ENCODE peak calls at places on chromosome 17, in six cellular contexts. K, A, T, P, I and B are unnamed samples.

GRCh38 chr17:76696763-76697701 is 13.7 kb downstream of the MXRA7 start:
- DNase-seq in I (peak), K (no peak), P (no peak), A (no peak), T (peak), B (no peak)

GRCh38 chr17:76547183-76547641 is 7.4 kb downstream of the PRCD start:
- DNase-seq in K (peak), A (peak), I (no peak), T (peak), P (peak), B (peak)

GRCh38 chr17:43908111-43908721 is 880 bp upstream of the MPP2 start:
- DNase-seq in T (peak), A (peak), I (no peak), P (peak), K (peak), B (peak)

GRCh38 chr17:60160829-60161501 is 11.2 kb downstream of the CA4 start:
- DNase-seq in K (no peak), A (no peak), T (no peak), P (no peak), I (no peak), B (no peak)

GRCh38 chr17:1511756-1512321 is 4.6 kb downstream of the INPP5K start:
- DNase-seq in T (peak), I (no peak), K (peak), P (peak), A (no peak), B (no peak)

GRCh38 chr17:72606656-72607055 is 485.8 kb downstream of the SLC39A11 start:
- DNase-seq in K (no peak), P (no peak), I (no peak), T (no peak), A (no peak), B (no peak)

GRCh38 chr17:79047923-79048825 is 24.2 kb downstream of the C1QTNF1 start:
- DNase-seq in T (no peak), A (no peak), P (no peak), I (no peak), K (peak), B (no peak)

GRCh38 chr17:38877130-38877851 is 7.4 kb downstream of the LASP1 start:
- DNase-seq in K (peak), A (peak), I (no peak), T (no peak), P (no peak), B (no peak)

GRCh38 chr17:8894673-8895578 is 27.5 kb upstream of the PIK3R6 start:
- DNase-seq in P (peak), K (peak), T (peak), A (peak), I (peak), B (peak)

GRCh38 chr17:76834889-76835288 is 33.3 kb upstream of the MGAT5B start:
- DNase-seq in P (no peak), A (no peak), I (no peak), T (no peak), K (no peak), B (no peak)

GRCh38 chr17:60321336-60322055 is 70.4 kb downstream of the USP32 start:
- DNase-seq in I (no peak), A (no peak), K (no peak), P (no peak), T (no peak), B (no peak)

GRCh38 chr17:70603226-70603625 is 433.9 kb downstream of the KCNJ2 start:
- DNase-seq in A (no peak), K (no peak), I (no peak), T (no peak), P (no peak), B (no peak)

GRCh38 chr17:38912221-38912813 is 13.1 kb upstream of the LASP1NB start:
- DNase-seq in P (peak), T (peak), K (no peak), A (peak), I (no peak), B (no peak)

GRCh38 chr17:73335591-73336503 is 24.0 kb upstream of the CDC42EP4 start:
- DNase-seq in I (no peak), T (no peak), K (no peak), A (no peak), P (no peak), B (no peak)

GRCh38 chr17:18370761-18371160 is 6.8 kb upstream of the EVPLL start:
- DNase-seq in A (no peak), K (no peak), I (no peak), T (no peak), P (no peak), B (no peak)

GRCh38 chr17:78546476-78546875 is 30.7 kb downstream of the DNAH17 start:
- DNase-seq in P (no peak), A (no peak), K (no peak), T (no peak), I (no peak), B (no peak)

GRCh38 chr17:67280279-67280678 is 35.3 kb upstream of the HELZ start:
- DNase-seq in A (peak), P (no peak), T (peak), I (no peak), K (no peak), B (no peak)

GRCh38 chr17:76246080-76247066 is 6.1 kb upstream of the RNF157 start:
- DNase-seq in K (no peak), I (peak), A (no peak), T (no peak), P (peak), B (no peak)

GRCh38 chr17:58488428-58488890 is 251 bp upstream of the HSF5 start:
- DNase-seq in I (no peak), A (no peak), P (no peak), K (no peak), T (no peak), B (no peak)

GRCh38 chr17:81685108-81685507 is 1.3 kb downstream of the HGS start:
- DNase-seq in K (no peak), P (peak), A (no peak), I (no peak), T (peak), B (peak)

GRCh38 chr17:4365628-4366311 is 705 bp downstream of the UBE2G1 start:
- DNase-seq in K (peak), P (no peak), T (no peak), A (peak), I (no peak), B (no peak)

GRCh38 chr17:296382-296781 is 56.2 kb downstream of the RPH3AL start:
- DNase-seq in T (no peak), I (no peak), K (no peak), A (no peak), P (no peak), B (no peak)

GRCh38 chr17:65057520-65058075 is 1.1 kb upstream of the GNA13 start:
- DNase-seq in P (no peak), K (no peak), A (peak), T (no peak), I (no peak), B (no peak)

GRCh38 chr17:44323359-44324091 is 1.1 kb downstream of the SLC25A39 start:
- DNase-seq in I (no peak), P (no peak), T (no peak), K (no peak), A (no peak), B (no peak)

GRCh38 chr17:56834380-56835258 is 668 bp downstream of the DGKE start:
- DNase-seq in A (peak), P (peak), I (peak), T (peak), K (peak), B (peak)

GRCh38 chr17:61551255-61551742 is 39.7 kb downstream of the NACA2 start:
- DNase-seq in K (peak), T (peak), P (peak), A (no peak), I (no peak), B (peak)

GRCh38 chr17:78935419-78936323 is 10.5 kb upstream of the TIMP2 start:
- DNase-seq in I (no peak), A (peak), T (peak), K (no peak), P (peak), B (peak)

GRCh38 chr17:82234211-82235055 is 5.6 kb downstream of the SLC16A3 start:
- DNase-seq in P (no peak), T (no peak), I (peak), A (no peak), K (no peak), B (no peak)

GRCh38 chr17:29566473-29567361 is at the start of gene ABHD15:
- DNase-seq in I (peak), T (peak), K (peak), A (peak), P (peak), B (peak)

GRCh38 chr17:29563816-29564215 is 3.0 kb downstream of the ABHD15 start:
- DNase-seq in P (no peak), K (no peak), I (no peak), A (no peak), T (no peak), B (no peak)

GRCh38 chr17:29568331-29569244 is at the start of gene TP53I13:
- DNase-seq in I (peak), K (peak), A (peak), T (peak), P (peak), B (peak)

GRCh38 chr17:29567362-29568330 is 809 bp upstream of the ABHD15 start:
- DNase-seq in P (peak), K (peak), T (no peak), I (peak), A (peak), B (peak)

GRCh38 chr17:29565643-29566472 is 979 bp downstream of the ABHD15 start:
- DNase-seq in T (no peak), P (no peak), I (peak), A (peak), K (peak), B (no peak)
- TF ChIP-seq CTCF in T (no peak), P (no peak), I (peak), A (no peak), K (peak), B (no peak)

DNA sequence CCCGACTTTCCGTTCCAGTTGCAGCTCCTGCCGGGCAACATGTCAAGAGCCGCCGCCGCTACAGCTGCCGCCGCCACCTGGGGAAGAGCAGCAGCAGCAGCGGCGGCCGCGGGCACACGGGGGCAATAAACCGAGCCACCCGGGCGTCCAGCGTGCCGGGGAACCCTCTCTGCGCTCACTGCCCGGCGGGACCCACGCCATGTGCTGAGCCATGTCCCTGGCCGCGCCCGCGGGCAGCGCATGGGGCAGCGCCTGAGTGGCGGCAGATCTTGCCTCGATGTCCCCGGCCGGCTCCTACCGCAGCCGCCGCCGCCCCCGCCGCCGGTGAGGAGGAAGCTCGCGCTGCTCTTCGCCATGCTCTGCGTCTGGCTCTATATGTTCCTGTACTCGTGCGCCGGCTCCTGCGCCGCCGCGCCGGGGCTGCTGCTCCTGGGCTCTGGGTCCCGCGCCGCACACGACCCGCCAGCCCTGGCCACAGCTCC is 439 bp downstream of the HS3ST3B1 start:
- DNase-seq in T (no peak), P (no peak), A (no peak), K (peak), I (no peak), B (no peak)
- TF ChIP-seq CTCF in T (no peak), P (no peak), A (no peak), K (peak), I (no peak), B (peak)

GRCh38 chr17:11980813-11981212 is 16.5 kb downstream of the ZNF18 start:
- DNase-seq in I (no peak), T (peak), P (no peak), A (no peak), K (no peak), B (no peak)
- TF ChIP-seq CTCF in I (peak), T (peak), P (peak), A (no peak), K (peak), B (peak)

GRCh38 chr17:49788443-49789277 is at the start of gene KAT7:
- DNase-seq in I (peak), T (peak), P (peak), K (peak), A (peak), B (peak)
- TF ChIP-seq CTCF in I (no peak), T (no peak), P (no peak), K (no peak), A (no peak), B (peak)